ENCODE peak calls at places on chromosomes 2 and 18, in nine cellular contexts. Q, D, J, O, C, K, L, A and S are unnamed samples.

GRCh38 chr2:239824866-239825704 is 200.1 kb downstream of the NDUFA10 start:
- DNase-seq in D (no peak), C (no peak), K (no peak), O (no peak), Q (no peak), J (no peak), A (no peak), L (no peak), S (no peak)

GRCh38 chr18:66344227-66344626 is 259.7 kb downstream of the CDH19 start:
- DNase-seq in J (no peak), C (no peak), D (no peak), O (no peak), A (no peak), L (no peak), K (no peak), Q (no peak), S (no peak)

GRCh38 chr2:240200230-240201051 is 60.0 kb upstream of the OTOS start:
- DNase-seq in J (no peak), C (no peak), D (no peak), Q (peak), L (peak), K (no peak), O (no peak), A (no peak), S (no peak)

GRCh38 chr18:30121397-30121796 is 921.1 kb downstream of the DSC3 start:
- DNase-seq in A (no peak), Q (no peak), D (no peak), L (no peak), O (no peak), J (no peak), K (no peak), C (no peak), S (no peak)

GRCh38 chr2:29050591-29050990 is 23.7 kb downstream of the PCARE start:
- DNase-seq in D (no peak), J (no peak), K (no peak), A (no peak), L (no peak), Q (no peak), O (no peak), C (no peak), S (no peak)

GRCh38 chr18:47754311-47755101 is 176.0 kb downstream of the SMAD2 start:
- DNase-seq in A (peak), O (peak), K (no peak), C (no peak), D (no peak), Q (no peak), J (peak), L (no peak), S (no peak)

GRCh38 chr2:86065512-86065911 is 40.2 kb downstream of the POLR1A start:
- DNase-seq in A (no peak), J (no peak), O (no peak), L (peak), K (peak), Q (peak), C (no peak), D (no peak), S (no peak)

GRCh38 chr2:212843409-212844199 is 305.0 kb upstream of the ERBB4 start:
- DNase-seq in L (peak), J (no peak), A (no peak), K (peak), D (no peak), Q (peak), O (no peak), C (peak), S (peak)

GRCh38 chr2:168255103-168255502 is 7.7 kb upstream of the STK39 start:
- DNase-seq in L (no peak), C (no peak), O (no peak), J (no peak), Q (peak), K (no peak), D (no peak), A (no peak), S (no peak)

GRCh38 chr18:36035253-36035652 is 32.1 kb downstream of the RPRD1A start:
- DNase-seq in K (peak), C (no peak), D (no peak), Q (peak), L (no peak), O (no peak), J (no peak), A (no peak), S (no peak)